ENCODE peak calls at places on chromosome 11, in nine cellular contexts. One of them, this sample, is unnamed.

GRCh38 chr11:134411887-134412507 is at the start of gene B3GAT1:
- DNase-seq in RKO: peak
- DNase-seq in caudate nucleus: no peak
- DNase-seq in RPMI7951: no peak
- DNase-seq in A549: no peak
- DNase-seq in substantia nigra: no peak
- DNase-seq in T follicular helper cell: no peak
- DNase-seq in stimulated activated CD4-positive, alpha-beta T cell treated with anti-CD3 and anti-CD28 coated beads, Interleukin-15, amount 100 ng/mL, for 24 hours: peak
- DNase-seq in left ventricle myocardium inferior: no peak
- DNase-seq in this sample: no peak

GRCh38 chr11:23897453-23898289 is 599.2 kb upstream of the LUZP2 start:
- DNase-seq in RKO: no peak
- DNase-seq in caudate nucleus: no peak
- DNase-seq in RPMI7951: peak
- DNase-seq in A549: no peak
- DNase-seq in substantia nigra: no peak
- DNase-seq in T follicular helper cell: no peak
- DNase-seq in stimulated activated CD4-positive, alpha-beta T cell treated with anti-CD3 and anti-CD28 coated beads, Interleukin-15, amount 100 ng/mL, for 24 hours: no peak
- DNase-seq in left ventricle myocardium inferior: no peak
- DNase-seq in this sample: no peak

GRCh38 chr11:110479445-110480101 is 49.8 kb downstream of the FDX1 start:
- DNase-seq in RKO: no peak
- DNase-seq in caudate nucleus: peak
- DNase-seq in RPMI7951: peak
- DNase-seq in A549: no peak
- DNase-seq in substantia nigra: no peak
- DNase-seq in T follicular helper cell: no peak
- DNase-seq in stimulated activated CD4-positive, alpha-beta T cell treated with anti-CD3 and anti-CD28 coated beads, Interleukin-15, amount 100 ng/mL, for 24 hours: no peak
- DNase-seq in left ventricle myocardium inferior: no peak
- DNase-seq in this sample: peak

GRCh38 chr11:58075781-58076180 is 45.0 kb downstream of the OR6Q1 start:
- DNase-seq in RKO: peak
- DNase-seq in caudate nucleus: no peak
- DNase-seq in RPMI7951: no peak
- DNase-seq in A549: no peak
- DNase-seq in substantia nigra: no peak
- DNase-seq in T follicular helper cell: no peak
- DNase-seq in stimulated activated CD4-positive, alpha-beta T cell treated with anti-CD3 and anti-CD28 coated beads, Interleukin-15, amount 100 ng/mL, for 24 hours: no peak
- DNase-seq in left ventricle myocardium inferior: no peak
- DNase-seq in this sample: no peak

GRCh38 chr11:15945726-15946125 is 410.6 kb downstream of the SOX6 start:
- DNase-seq in RKO: no peak
- DNase-seq in caudate nucleus: no peak
- DNase-seq in RPMI7951: no peak
- DNase-seq in A549: no peak
- DNase-seq in substantia nigra: no peak
- DNase-seq in T follicular helper cell: no peak
- DNase-seq in stimulated activated CD4-positive, alpha-beta T cell treated with anti-CD3 and anti-CD28 coated beads, Interleukin-15, amount 100 ng/mL, for 24 hours: no peak
- DNase-seq in left ventricle myocardium inferior: no peak
- DNase-seq in this sample: no peak

GRCh38 chr11:67281552-67282150 is 7.5 kb upstream of the ANKRD13D start:
- DNase-seq in RKO: no peak
- DNase-seq in caudate nucleus: no peak
- DNase-seq in RPMI7951: no peak
- DNase-seq in A549: no peak
- DNase-seq in substantia nigra: no peak
- DNase-seq in T follicular helper cell: no peak
- DNase-seq in stimulated activated CD4-positive, alpha-beta T cell treated with anti-CD3 and anti-CD28 coated beads, Interleukin-15, amount 100 ng/mL, for 24 hours: no peak
- DNase-seq in left ventricle myocardium inferior: no peak
- DNase-seq in this sample: no peak

GRCh38 chr11:69878144-69878883 is 59.1 kb upstream of the FGF3 start:
- DNase-seq in RKO: no peak
- DNase-seq in caudate nucleus: no peak
- DNase-seq in RPMI7951: no peak
- DNase-seq in A549: no peak
- DNase-seq in substantia nigra: no peak
- DNase-seq in T follicular helper cell: no peak
- DNase-seq in stimulated activated CD4-positive, alpha-beta T cell treated with anti-CD3 and anti-CD28 coated beads, Interleukin-15, amount 100 ng/mL, for 24 hours: no peak
- DNase-seq in left ventricle myocardium inferior: peak
- DNase-seq in this sample: no peak

GRCh38 chr11:10728779-10729472 is 22.1 kb upstream of the CTR9 start:
- DNase-seq in RKO: no peak
- DNase-seq in caudate nucleus: no peak
- DNase-seq in RPMI7951: no peak
- DNase-seq in A549: no peak
- DNase-seq in substantia nigra: no peak
- DNase-seq in T follicular helper cell: no peak
- DNase-seq in stimulated activated CD4-positive, alpha-beta T cell treated with anti-CD3 and anti-CD28 coated beads, Interleukin-15, amount 100 ng/mL, for 24 hours: no peak
- DNase-seq in left ventricle myocardium inferior: no peak
- DNase-seq in this sample: no peak

GRCh38 chr11:94755494-94755893 is 12.7 kb upstream of the AMOTL1 start:
- DNase-seq in RKO: no peak
- DNase-seq in caudate nucleus: no peak
- DNase-seq in RPMI7951: no peak
- DNase-seq in A549: no peak
- DNase-seq in substantia nigra: no peak
- DNase-seq in T follicular helper cell: no peak
- DNase-seq in stimulated activated CD4-positive, alpha-beta T cell treated with anti-CD3 and anti-CD28 coated beads, Interleukin-15, amount 100 ng/mL, for 24 hours: no peak
- DNase-seq in left ventricle myocardium inferior: no peak
- DNase-seq in this sample: no peak

GRCh38 chr11:93000511-93001476 is 31.3 kb downstream of the MTNR1B start:
- DNase-seq in RKO: peak
- DNase-seq in caudate nucleus: no peak
- DNase-seq in RPMI7951: peak
- DNase-seq in A549: peak
- DNase-seq in substantia nigra: no peak
- DNase-seq in T follicular helper cell: no peak
- DNase-seq in stimulated activated CD4-positive, alpha-beta T cell treated with anti-CD3 and anti-CD28 coated beads, Interleukin-15, amount 100 ng/mL, for 24 hours: no peak
- DNase-seq in left ventricle myocardium inferior: no peak
- DNase-seq in this sample: no peak

GRCh38 chr11:103744496-103745153 is 291.8 kb upstream of the DDI1 start:
- DNase-seq in RKO: no peak
- DNase-seq in caudate nucleus: no peak
- DNase-seq in RPMI7951: no peak
- DNase-seq in A549: no peak
- DNase-seq in substantia nigra: no peak
- DNase-seq in T follicular helper cell: no peak
- DNase-seq in stimulated activated CD4-positive, alpha-beta T cell treated with anti-CD3 and anti-CD28 coated beads, Interleukin-15, amount 100 ng/mL, for 24 hours: no peak
- DNase-seq in left ventricle myocardium inferior: no peak
- DNase-seq in this sample: no peak

GRCh38 chr11:60343094-60343704 is 16.1 kb downstream of the MS4A6E start:
- DNase-seq in RKO: peak
- DNase-seq in caudate nucleus: no peak
- DNase-seq in RPMI7951: peak
- DNase-seq in A549: peak
- DNase-seq in substantia nigra: no peak
- DNase-seq in T follicular helper cell: no peak
- DNase-seq in stimulated activated CD4-positive, alpha-beta T cell treated with anti-CD3 and anti-CD28 coated beads, Interleukin-15, amount 100 ng/mL, for 24 hours: no peak
- DNase-seq in left ventricle myocardium inferior: no peak
- DNase-seq in this sample: no peak

GRCh38 chr11:84790849-84791427 is 836.2 kb downstream of the DLG2 start:
- DNase-seq in RKO: no peak
- DNase-seq in caudate nucleus: no peak
- DNase-seq in RPMI7951: no peak
- DNase-seq in A549: no peak
- DNase-seq in substantia nigra: no peak
- DNase-seq in T follicular helper cell: no peak
- DNase-seq in stimulated activated CD4-positive, alpha-beta T cell treated with anti-CD3 and anti-CD28 coated beads, Interleukin-15, amount 100 ng/mL, for 24 hours: no peak
- DNase-seq in left ventricle myocardium inferior: no peak
- DNase-seq in this sample: no peak

GRCh38 chr11:2529173-2529572 is 84.4 kb downstream of the KCNQ1 start:
- DNase-seq in RKO: no peak
- DNase-seq in caudate nucleus: no peak
- DNase-seq in RPMI7951: no peak
- DNase-seq in A549: no peak
- DNase-seq in substantia nigra: no peak
- DNase-seq in T follicular helper cell: no peak
- DNase-seq in stimulated activated CD4-positive, alpha-beta T cell treated with anti-CD3 and anti-CD28 coated beads, Interleukin-15, amount 100 ng/mL, for 24 hours: no peak
- DNase-seq in left ventricle myocardium inferior: no peak
- DNase-seq in this sample: no peak